ENCODE peak calls at places on chromosome 10, in four cellular contexts. K, N, D and H are unnamed samples. For H3K36me3, the result is how much of the 10 kb centered on the place peaks cover.

GRCh38 chr10:132793871-132794849 is 8.2 kb upstream of the NKX6-2 start:
- DNase-seq in K (peak), N (no peak), D (no peak), H (peak)

GRCh38 chr10:101014230-101014884 is 14.7 kb downstream of the LZTS2 start:
- DNase-seq in K (peak), N (peak), D (peak), H (peak)

GRCh38 chr10:31017534-31018361 is 13.9 kb downstream of the ZNF438 start:
- DNase-seq in K (peak), N (no peak), D (no peak), H (no peak)

GRCh38 chr10:17181751-17182150 is 19.7 kb downstream of the TRDMT1 start:
- DNase-seq in K (no peak), N (no peak), D (no peak), H (peak)

GRCh38 chr10:131311661-131312260 is at the start of gene TCERG1L:
- DNase-seq in K (peak), N (no peak), D (no peak), H (peak)

GRCh38 chr10:49776851-49777250 is 14.7 kb upstream of the OGDHL start:
- DNase-seq in K (no peak), N (no peak), D (no peak), H (no peak)

GRCh38 chr10:129766611-129767550 is 197.2 kb downstream of the EBF3 start:
- DNase-seq in K (no peak), N (no peak), D (no peak), H (no peak)

GRCh38 chr10:3740157-3740871 is 44.7 kb downstream of the KLF6 start:
- DNase-seq in K (no peak), N (peak), D (peak), H (peak)

GRCh38 chr10:84308481-84309304 is 19.7 kb upstream of the CCSER2 start:
- DNase-seq in K (no peak), N (peak), D (peak), H (peak)

GRCh38 chr10:119917777-119918176 is 25.2 kb downstream of the SEC23IP start:
- DNase-seq in K (no peak), N (no peak), D (peak), H (peak)
- H3K36me3 ChIP-seq in K (half or more), N (half or more), D (under half), H (half or more)

GRCh38 chr10:86836044-86836443 is 79.6 kb downstream of the BMPR1A start:
- DNase-seq in K (no peak), N (no peak), D (no peak), H (no peak)

GRCh38 chr10:86840498-86840897 is 84.1 kb downstream of the BMPR1A start:
- DNase-seq in K (no peak), N (no peak), D (no peak), H (no peak)

GRCh38 chr10:86837663-86838062 is 81.2 kb downstream of the BMPR1A start:
- DNase-seq in K (no peak), N (no peak), D (no peak), H (no peak)
- H3K36me3 ChIP-seq in K (under half), N (under half), D (under half), H (under half)

DNA sequence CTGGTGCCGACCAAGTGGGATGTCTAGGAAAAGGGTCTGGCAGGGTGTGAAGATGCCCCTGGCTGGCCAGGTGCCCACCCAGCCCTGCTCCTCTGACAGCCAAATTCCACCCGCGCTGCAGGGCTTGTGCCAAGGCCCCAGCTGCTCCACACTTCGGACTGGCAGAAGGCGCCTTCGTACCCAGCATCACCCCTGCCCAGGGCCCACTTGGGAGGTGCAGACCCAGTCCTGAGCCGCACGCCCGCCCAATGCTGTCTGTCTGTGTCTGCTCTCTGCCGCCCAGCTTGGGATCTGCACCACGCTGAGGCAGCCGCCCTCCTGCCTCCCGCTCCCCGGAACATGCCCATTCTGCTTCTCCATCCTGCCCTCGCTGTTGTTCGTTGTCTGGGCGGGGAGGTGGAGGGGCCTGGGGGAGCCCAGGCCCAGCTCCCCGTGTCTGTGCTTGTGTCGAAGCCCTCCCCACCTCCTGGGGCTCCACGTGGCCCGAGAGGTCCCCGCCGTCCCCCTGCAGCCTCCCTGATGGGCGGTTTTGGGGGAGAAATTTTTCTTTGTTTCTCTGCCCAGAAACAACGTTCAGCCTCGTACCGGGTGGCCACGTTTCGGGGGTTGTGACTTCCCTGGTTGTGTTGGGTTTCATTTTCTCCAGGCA is 36.9 kb upstream of the PPIF start:
- DNase-seq in K (no peak), N (no peak), D (no peak), H (no peak)
- H3K36me3 ChIP-seq in K (half or more), N (half or more), D (half or more), H (under half)

DNA sequence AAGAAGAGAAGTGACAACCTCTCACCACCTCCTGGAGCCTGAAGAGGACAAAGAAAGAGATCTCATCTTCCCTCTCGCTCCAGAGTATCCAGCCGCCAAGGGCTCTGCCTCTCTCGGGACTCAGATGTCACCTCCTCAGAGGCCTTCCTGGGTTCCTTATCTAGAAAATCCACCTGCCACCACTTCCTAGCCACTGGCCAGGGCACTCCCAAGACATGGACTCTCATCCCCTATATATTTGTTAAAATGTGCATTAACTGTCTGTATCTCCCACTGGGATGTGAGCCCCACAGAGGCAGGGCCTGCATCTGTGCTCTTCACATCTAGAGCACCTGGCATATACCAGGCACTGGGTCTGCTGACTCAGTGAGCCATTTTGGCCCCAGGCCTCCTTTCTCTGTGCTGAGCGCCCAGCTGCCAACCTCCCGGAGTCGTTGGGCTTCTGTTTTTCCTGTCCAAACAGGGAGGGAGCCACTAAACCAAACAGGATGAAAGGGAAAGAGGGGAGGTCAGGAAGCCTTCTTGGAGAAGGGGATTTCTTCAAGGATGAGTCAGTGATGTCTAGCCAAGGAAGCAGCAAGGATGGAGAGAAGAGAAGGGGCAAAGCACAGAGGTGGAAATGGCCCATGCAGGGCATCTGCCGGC is 58.9 kb downstream of the KCNMA1 start:
- DNase-seq in K (no peak), N (peak), D (peak), H (no peak)
- H3K36me3 ChIP-seq in K (under half), N (under half), D (under half), H (under half)

GRCh38 chr10:95235676-95236067 is 41.6 kb downstream of the ACSM6 start:
- DNase-seq in K (no peak), N (no peak), D (no peak), H (no peak)
- H3K36me3 ChIP-seq in K (half or more), N (under half), D (under half), H (under half)

GRCh38 chr10:119041332-119041731 is 11.8 kb downstream of the NANOS1 start:
- DNase-seq in K (no peak), N (no peak), D (no peak), H (no peak)
- H3K36me3 ChIP-seq in K (half or more), N (half or more), D (half or more), H (half or more)

DNA sequence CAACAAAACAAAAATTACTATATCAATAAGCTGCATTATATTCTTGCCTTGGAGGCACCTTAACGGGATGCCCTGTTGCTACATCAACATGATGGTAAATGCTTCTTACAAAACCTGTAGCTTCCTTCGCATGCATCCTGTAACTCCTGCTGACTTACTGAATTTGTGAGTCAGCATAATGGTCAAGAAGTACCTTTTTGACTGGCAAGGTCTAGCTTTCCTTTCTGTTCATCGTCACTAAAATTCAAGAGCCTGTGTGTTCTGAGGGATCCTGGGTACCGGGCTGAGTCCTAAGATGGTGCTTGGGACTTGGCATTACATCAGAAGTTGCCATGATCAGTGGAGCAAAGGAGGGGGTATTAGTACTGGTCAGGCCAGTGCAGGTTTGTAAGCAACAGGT is 4.9 kb downstream of the PFKFB3 start:
- DNase-seq in K (no peak), N (no peak), D (no peak), H (no peak)
- H3K36me3 ChIP-seq in K (under half), N (under half), D (under half), H (under half)

GRCh38 chr10:103465411-103466179 is 6.9 kb upstream of the CALHM1 start:
- DNase-seq in K (no peak), N (no peak), D (no peak), H (no peak)
- H3K36me3 ChIP-seq in K (under half), N (under half), D (under half), H (under half)

GRCh38 chr10:91257310-91257709 is 36.8 kb downstream of the PCGF5 start:
- DNase-seq in K (no peak), N (no peak), D (no peak), H (no peak)
- H3K36me3 ChIP-seq in K (under half), N (under half), D (under half), H (under half)